ENCODE peak calls at places on chromosomes 5 and 9, in eight cellular contexts. F, C, H, Y, W, T, L and M are unnamed samples. For H3K27me3, the result is how much of the 10 kb centered on the place peaks cover.

GRCh38 chr9:38117646-38118045 is 48.6 kb upstream of the SHB start:
- DNase-seq in W (no peak), F (no peak), L (no peak), T (no peak), C (peak), Y (no peak), H (no peak), M (no peak)

GRCh38 chr5:6644841-6645240 is 11.6 kb downstream of the SRD5A1 start:
- DNase-seq in T (no peak), H (no peak), L (no peak), F (no peak), C (no peak), Y (no peak), W (no peak), M (no peak)

GRCh38 chr5:158798140-158798539 is 301.6 kb downstream of the EBF1 start:
- DNase-seq in F (no peak), T (no peak), C (no peak), Y (no peak), H (no peak), W (no peak), L (no peak), M (no peak)

GRCh38 chr5:56876325-56876724 is 33.1 kb upstream of the SETD9 start:
- DNase-seq in F (no peak), C (no peak), W (no peak), T (no peak), L (no peak), Y (no peak), H (peak), M (no peak)

GRCh38 chr5:17379188-17379951 is 118.7 kb upstream of the TAF11L2 start:
- DNase-seq in L (peak), C (no peak), Y (no peak), F (no peak), T (no peak), W (no peak), H (peak), M (no peak)

GRCh38 chr5:1419476-1420210 is 25.6 kb downstream of the SLC6A3 start:
- DNase-seq in T (no peak), L (no peak), C (no peak), H (no peak), Y (peak), F (peak), W (peak), M (no peak)

GRCh38 chr5:143573568-143574170 is 170.2 kb upstream of the NR3C1 start:
- DNase-seq in C (no peak), L (no peak), H (no peak), F (no peak), Y (no peak), T (no peak), W (no peak), M (no peak)

GRCh38 chr9:23603311-23603710 is 222.7 kb downstream of the ELAVL2 start:
- DNase-seq in T (no peak), L (no peak), F (peak), Y (no peak), H (no peak), C (no peak), W (no peak), M (no peak)

GRCh38 chr5:132229236-132229635 is 1.6 kb upstream of the P4HA2 start:
- DNase-seq in W (no peak), Y (peak), H (no peak), T (no peak), L (no peak), C (no peak), F (no peak), M (no peak)

GRCh38 chr9:91117959-91118651 is 243.6 kb downstream of the AUH start:
- DNase-seq in L (peak), F (peak), Y (peak), T (no peak), H (no peak), C (peak), W (peak), M (no peak)

GRCh38 chr5:134568339-134568700 is 42.9 kb downstream of the JADE2 start:
- DNase-seq in H (no peak), Y (no peak), W (no peak), C (no peak), T (no peak), F (peak), L (no peak), M (no peak)

GRCh38 chr5:86688414-86688813 is 70.7 kb downstream of the COX7C start:
- DNase-seq in L (no peak), C (no peak), W (no peak), T (no peak), H (no peak), F (no peak), Y (no peak), M (no peak)

GRCh38 chr9:26334709-26335108 is 557.9 kb downstream of the CAAP1 start:
- DNase-seq in L (no peak), Y (no peak), W (no peak), C (no peak), T (no peak), F (no peak), H (no peak), M (no peak)

GRCh38 chr5:123511290-123511647 is 708 bp upstream of the CSNK1G3 start:
- DNase-seq in W (no peak), Y (no peak), H (no peak), F (no peak), T (no peak), L (peak), C (no peak), M (no peak)

GRCh38 chr5:53166101-53166500 is 56.5 kb upstream of the MOCS2 start:
- DNase-seq in F (no peak), C (no peak), H (no peak), L (no peak), W (no peak), Y (no peak), T (no peak), M (no peak)
- H3K27ac ChIP-seq in F (no peak), C (no peak), H (no peak), L (no peak), W (no peak), Y (no peak), T (no peak), M (no peak)

DNA sequence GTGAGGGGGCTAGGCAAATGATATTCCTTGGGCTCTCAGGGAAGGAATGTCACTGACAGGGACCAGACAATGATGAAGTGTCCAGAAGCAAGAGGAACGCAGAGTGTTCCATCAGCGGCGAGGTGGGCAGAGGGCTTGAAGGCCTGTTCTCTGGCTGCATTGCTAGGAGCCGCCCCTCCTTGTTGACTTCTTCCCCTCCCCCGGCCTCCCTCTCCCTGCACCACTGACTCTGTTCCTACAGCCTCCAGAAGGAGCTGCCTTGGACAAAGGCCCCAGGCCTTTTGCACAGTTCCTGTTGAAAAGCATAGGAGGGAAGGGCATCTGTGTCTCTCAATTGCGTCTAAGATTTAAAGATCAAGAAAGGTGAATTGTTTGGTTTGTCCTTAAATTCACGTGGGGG is 12.4 kb downstream of the TLX3 start:
- DNase-seq in L (no peak), H (no peak), W (no peak), F (no peak), T (no peak), Y (no peak), C (no peak), M (no peak)
- H3K27me3 ChIP-seq in L (half or more), H (under half), W (half or more), F (half or more), T (under half), Y (under half), C (under half), M (half or more)

GRCh38 chr5:153618857-153619256 is 128.4 kb downstream of the GRIA1 start:
- DNase-seq in T (no peak), H (no peak), F (no peak), W (no peak), L (peak), C (no peak), Y (no peak), M (no peak)

GRCh38 chr5:153619706-153620105 is 129.2 kb downstream of the GRIA1 start:
- DNase-seq in F (no peak), C (no peak), Y (no peak), W (no peak), L (peak), H (peak), T (no peak), M (no peak)

GRCh38 chr5:153623117-153623516 is 132.6 kb downstream of the GRIA1 start:
- DNase-seq in T (no peak), C (no peak), H (no peak), F (no peak), L (no peak), Y (no peak), W (no peak), M (no peak)

GRCh38 chr5:153617190-153617589 is 126.7 kb downstream of the GRIA1 start:
- DNase-seq in C (no peak), Y (no peak), F (no peak), T (no peak), H (no peak), L (peak), W (no peak), M (no peak)

DNA sequence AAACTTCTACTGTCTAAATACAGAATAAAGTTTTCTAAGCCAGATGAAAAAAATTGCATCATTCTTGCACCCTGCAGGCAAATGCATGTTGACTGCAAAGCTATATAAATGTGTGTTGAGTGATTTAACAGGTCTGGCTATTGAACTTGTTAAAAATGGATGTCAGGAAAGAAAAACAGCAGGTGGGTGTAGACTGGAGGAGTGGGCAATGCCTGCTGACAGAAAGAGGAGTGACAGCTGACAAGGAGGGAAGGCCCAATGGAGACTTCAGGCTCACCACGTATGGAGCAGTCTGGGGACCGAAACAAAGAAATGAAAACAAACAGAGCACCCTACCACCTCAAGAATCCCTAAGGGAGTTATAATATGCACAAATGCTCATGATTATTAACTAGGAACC is 127.8 kb downstream of the GRIA1 start:
- DNase-seq in C (no peak), F (no peak), W (no peak), Y (no peak), L (no peak), T (no peak), H (no peak), M (no peak)
- H3K27ac ChIP-seq in C (no peak), F (no peak), W (no peak), Y (no peak), L (no peak), T (no peak), H (no peak), M (no peak)

GRCh38 chr9:137294684-137295312 is 7.3 kb downstream of the NRARP start:
- DNase-seq in L (peak), C (peak), W (peak), Y (no peak), F (no peak), T (no peak), H (peak), M (no peak)

GRCh38 chr9:137295313-137296213 is 6.5 kb downstream of the NRARP start:
- DNase-seq in T (no peak), Y (no peak), W (no peak), L (no peak), C (peak), H (no peak), F (no peak), M (no peak)

GRCh38 chr9:137293482-137294090 is 8.5 kb downstream of the NRARP start:
- DNase-seq in T (no peak), W (no peak), L (no peak), H (no peak), F (no peak), Y (no peak), C (no peak), M (no peak)

GRCh38 chr9:137293094-137293481 is 9.0 kb downstream of the NRARP start:
- DNase-seq in L (no peak), W (no peak), C (no peak), H (no peak), Y (no peak), F (no peak), T (no peak), M (no peak)

GRCh38 chr9:137294091-137294683 is 7.9 kb downstream of the NRARP start:
- DNase-seq in T (no peak), W (peak), L (peak), F (no peak), C (peak), Y (no peak), H (peak), M (no peak)
- H3K27me3 ChIP-seq in T (under half), W (under half), L (half or more), F (under half), C (under half), Y (under half), H (under half), M (under half)